ENCODE peak calls at places on chromosomes 3 and 15, in four cellular contexts. N is H1, O is upper lobe of left lung, H is stomach. M is an unnamed sample.

GRCh38 chr15:66196565-66196964 is 57.0 kb downstream of the MEGF11 start:
- DNase-seq in O (no peak), N (no peak), H (no peak), M (no peak)

GRCh38 chr3:66483006-66483928 is 17.6 kb downstream of the LRIG1 start:
- DNase-seq in O (no peak), N (no peak), H (peak; percentile 59), M (no peak)

GRCh38 chr3:108301695-108302404 is 5.5 kb downstream of the HHLA2 start:
- DNase-seq in O (no peak), H (no peak), N (no peak), M (no peak)

GRCh38 chr3:98945006-98945626 is 43.6 kb upstream of the DCBLD2 start:
- DNase-seq in N (no peak), H (no peak), O (no peak), M (no peak)

GRCh38 chr3:86837871-86838270 is 153.1 kb downstream of the VGLL3 start:
- DNase-seq in H (no peak), N (no peak), O (no peak), M (no peak)

GRCh38 chr15:65323071-65323511 is 18.6 kb downstream of the RNU5B-1 start:
- DNase-seq in H (no peak), O (no peak), N (no peak), M (no peak)

GRCh38 chr3:32438596-32439344 is 47.1 kb downstream of the CMTM7 start:
- DNase-seq in O (no peak), N (peak; percentile 36), H (no peak), M (no peak)

GRCh38 chr15:45715528-45715927 is 80.7 kb downstream of the SQOR start:
- DNase-seq in O (no peak), N (no peak), H (no peak), M (no peak)

GRCh38 chr3:187107989-187108388 is 31.3 kb downstream of the RPL39L start:
- DNase-seq in O (no peak), N (no peak), H (no peak), M (no peak)

GRCh38 chr3:185325946-185326791 is 36.8 kb upstream of the MAP3K13 start:
- DNase-seq in N (no peak), O (no peak), H (peak; percentile 31), M (no peak)

GRCh38 chr3:185318136-185318535 is 44.8 kb upstream of the MAP3K13 start:
- DNase-seq in N (no peak), O (no peak), H (no peak), M (no peak)

GRCh38 chr3:185320949-185321348 is 42.0 kb upstream of the MAP3K13 start:
- DNase-seq in H (no peak), N (no peak), O (no peak), M (no peak)

GRCh38 chr3:185319801-185320200 is 43.1 kb upstream of the MAP3K13 start:
- DNase-seq in O (no peak), H (no peak), N (no peak), M (no peak)

GRCh38 chr3:185322111-185322510 is 40.8 kb upstream of the MAP3K13 start:
- DNase-seq in H (no peak), N (no peak), O (no peak), M (no peak)
- TF ChIP-seq POLR2AphosphoS5 in H (no peak), N (no peak), O (no peak), M (no peak)

GRCh38 chr3:125960456-125961288 is 8.3 kb upstream of the ROPN1B start:
- DNase-seq in N (no peak), O (no peak), H (no peak), M (peak; percentile 5)

GRCh38 chr3:125958511-125959316 is 10.3 kb upstream of the ROPN1B start:
- DNase-seq in N (peak; percentile 55), O (no peak), H (no peak), M (no peak)

GRCh38 chr3:125960066-125960424 is 8.9 kb upstream of the ROPN1B start:
- DNase-seq in N (no peak), O (no peak), H (no peak), M (peak; percentile 7)

GRCh38 chr3:125957674-125958510 is 11.1 kb upstream of the ROPN1B start:
- DNase-seq in N (no peak), O (no peak), H (no peak), M (peak; percentile 6)

DNA sequence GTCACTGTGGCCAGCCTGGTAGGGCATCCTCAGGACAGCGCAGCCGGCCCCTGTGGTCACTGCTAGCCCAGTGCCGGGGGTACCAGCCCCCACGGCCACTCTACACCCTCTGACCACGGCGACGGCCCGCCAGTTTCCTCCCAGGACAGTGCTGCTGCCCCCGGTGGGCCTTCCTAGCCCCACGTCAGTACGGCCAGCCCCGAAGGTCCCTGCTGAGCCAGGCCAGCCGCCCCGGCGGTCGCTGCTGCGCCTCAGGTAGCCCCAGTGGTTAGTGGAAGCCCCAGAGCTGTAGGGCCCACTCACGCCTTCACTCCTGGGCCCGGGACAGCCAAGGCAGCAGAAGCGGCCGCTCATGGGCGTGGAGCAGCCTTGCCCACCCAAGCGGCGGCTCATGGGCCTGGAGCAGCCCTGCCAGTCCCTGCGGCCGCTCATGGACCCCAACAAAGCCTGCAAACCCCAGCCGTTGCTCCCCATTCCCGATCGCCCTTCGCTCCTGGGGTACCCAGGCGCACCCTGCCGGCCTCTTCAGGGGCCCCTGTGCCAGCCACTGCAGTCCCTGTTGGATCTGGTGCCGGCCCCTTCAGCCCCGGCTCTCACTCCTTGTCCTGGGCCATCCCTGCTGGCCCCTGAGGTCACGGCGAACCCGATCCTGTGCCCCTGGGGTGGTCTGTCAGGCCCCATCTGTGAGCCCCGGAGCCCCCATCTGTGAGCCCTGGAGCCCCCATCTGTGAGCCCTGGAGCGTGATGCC is 9.5 kb upstream of the ROPN1B start:
- DNase-seq in N (no peak), O (no peak), H (no peak), M (peak; percentile 5)
- TF ChIP-seq POLR2A in N (no peak), O (no peak), H (no peak), M (no peak)

DNA sequence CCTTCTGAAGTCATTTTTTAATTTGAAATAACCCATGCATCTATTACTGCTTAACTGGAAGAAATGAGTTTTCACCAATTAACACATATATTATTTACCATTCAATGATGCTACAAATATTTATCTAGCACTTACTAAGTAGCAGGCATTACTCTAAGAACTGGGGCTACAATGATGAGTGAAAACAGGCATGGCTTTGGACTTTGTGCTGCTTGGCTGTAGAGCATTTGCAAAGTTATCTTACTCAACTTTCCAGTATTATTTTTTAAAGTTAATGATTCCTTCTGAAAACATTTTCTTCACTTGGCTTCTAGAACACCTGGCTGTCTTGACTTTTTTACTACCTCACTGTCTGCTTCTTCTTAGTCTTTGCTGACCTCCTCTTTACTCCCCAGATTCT is 1.8 kb downstream of the C3orf33 start:
- DNase-seq in H (no peak), N (no peak), O (no peak), M (no peak)
- TF ChIP-seq POLR2AphosphoS5 in H (no peak), N (no peak), O (no peak), M (no peak)

DNA sequence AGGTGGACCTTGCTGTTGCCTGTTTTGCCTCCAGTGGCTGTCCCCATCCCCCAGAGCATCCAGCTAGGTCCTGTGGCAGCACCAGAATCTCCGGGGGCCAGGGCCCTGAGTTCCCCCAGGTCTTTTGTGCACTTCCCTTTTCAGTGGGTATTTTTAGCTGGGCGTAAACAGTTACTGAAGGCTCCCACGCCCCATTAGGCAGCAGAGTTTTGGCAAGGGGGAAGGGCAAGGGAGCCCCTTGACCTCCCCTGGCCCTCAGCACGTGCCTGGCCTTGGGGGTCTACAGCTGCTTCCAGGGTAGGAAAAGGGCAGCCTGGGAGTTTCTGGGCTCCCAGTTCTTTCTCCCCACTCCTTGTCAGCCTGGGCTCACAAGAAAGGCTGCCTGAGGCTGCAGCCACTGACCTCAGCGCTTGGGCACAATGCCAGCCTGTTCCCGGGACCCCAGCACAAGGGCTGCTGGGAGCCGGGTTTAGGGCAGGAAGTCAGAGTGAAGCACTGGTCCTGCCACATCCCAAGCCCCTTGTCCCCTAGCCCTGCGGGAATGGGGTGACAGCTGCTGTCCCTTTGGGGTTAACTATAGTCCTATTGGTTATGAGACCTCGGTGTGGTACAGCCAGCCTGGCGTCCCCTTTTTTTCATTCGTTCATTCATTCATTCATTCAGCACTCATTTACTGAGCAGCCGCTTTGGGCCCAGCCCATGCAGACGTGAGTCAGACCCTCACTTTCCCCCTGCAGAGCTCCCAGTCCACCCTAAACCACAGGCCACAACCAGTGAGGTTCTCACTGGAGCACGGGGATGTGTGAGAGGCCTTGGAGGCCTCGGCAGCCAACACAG is 8.4 kb downstream of the CSK start:
- DNase-seq in H (peak; percentile 61), N (no peak), O (peak; percentile 69), M (no peak)
- TF ChIP-seq POLR2A in H (no peak), N (no peak), O (no peak), M (no peak)

DNA sequence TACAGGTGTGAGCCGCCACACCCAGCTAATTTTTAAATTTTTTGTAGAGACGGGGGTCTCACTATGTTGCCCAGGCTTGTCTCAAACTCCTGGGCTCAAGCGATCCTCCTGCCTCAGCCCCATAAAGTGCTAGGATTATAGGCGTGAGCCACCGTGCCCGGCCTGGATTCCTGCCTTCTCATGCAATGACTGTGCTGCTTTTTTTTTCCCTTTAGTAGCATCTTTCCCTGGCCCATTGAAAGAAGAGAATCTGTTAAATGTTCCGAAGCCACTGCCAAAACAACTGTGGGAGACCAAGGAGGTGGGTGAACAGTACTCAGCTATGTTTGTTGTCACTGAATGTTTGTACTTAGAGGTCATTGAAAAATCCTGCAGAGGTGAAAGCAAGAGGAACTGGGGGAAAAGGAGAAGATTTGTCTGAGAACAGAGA is 88.0 kb downstream of the CRTC3 start:
- DNase-seq in N (no peak), O (no peak), H (no peak), M (no peak)
- TF ChIP-seq POLR2AphosphoS5 in N (no peak), O (no peak), H (no peak), M (no peak)